ENCODE peak calls at places on chromosomes 6 and 20, in six cellular contexts. A is osteocyte, N is WTC11, G is body of pancreas, M is neural crest cell, X is endodermal cell. K is an unnamed sample.

GRCh38 chr6:27280540-27281000 is 31.5 kb downstream of the POM121L2 start:
- DNase-seq in G (no peak), N (no peak), X (peak; percentile 70), A (no peak), M (no peak), K (no peak)

GRCh38 chr6:21742238-21742660 is 148.7 kb downstream of the SOX4 start:
- DNase-seq in G (no peak), X (no peak), A (no peak), N (no peak), M (no peak), K (peak; percentile 48)

GRCh38 chr6:168675375-168675774 is 234.4 kb downstream of the SMOC2 start:
- DNase-seq in N (no peak), M (no peak), G (no peak), A (no peak), X (no peak), K (no peak)

GRCh38 chr6:84055646-84056045 is 22.1 kb downstream of the MRAP2 start:
- DNase-seq in A (no peak), N (no peak), G (no peak), X (no peak), M (no peak), K (no peak)

GRCh38 chr6:136123464-136123863 is 126.6 kb downstream of the MTFR2 start:
- DNase-seq in N (no peak), G (no peak), M (no peak), X (no peak), A (no peak), K (peak; percentile 18)

GRCh38 chr6:135329851-135330803 is 149.0 kb downstream of the MYB start:
- DNase-seq in N (no peak), X (no peak), A (no peak), M (no peak), G (no peak), K (no peak)

GRCh38 chr6:111632468-111633247 is 27.0 kb upstream of the TRAF3IP2 start:
- DNase-seq in G (no peak), M (no peak), X (no peak), A (no peak), N (no peak), K (no peak)

GRCh38 chr20:46939031-46939430 is 44.4 kb downstream of the EYA2 start:
- DNase-seq in A (no peak), M (no peak), G (no peak), X (peak; percentile 78), N (peak; percentile 25), K (no peak)

GRCh38 chr20:5770240-5770986 is 20.2 kb downstream of the SHLD1 start:
- DNase-seq in N (no peak), G (no peak), A (no peak), M (no peak), X (no peak), K (no peak)

GRCh38 chr20:38812182-38812581 is 6.7 kb downstream of the PPP1R16B start:
- DNase-seq in N (no peak), X (no peak), G (no peak), A (no peak), M (no peak), K (no peak)

GRCh38 chr6:75396005-75396800 is 97.4 kb downstream of the FILIP1 start:
- DNase-seq in M (no peak), A (no peak), N (no peak), G (no peak), X (no peak), K (no peak)

GRCh38 chr6:15476631-15477380 is 186.0 kb downstream of the DTNBP1 start:
- DNase-seq in G (no peak), X (peak; percentile 32), M (no peak), A (no peak), N (no peak), K (peak; percentile 45)

GRCh38 chr20:45445805-45446562 is 23.6 kb upstream of the WFDC2 start:
- DNase-seq in M (peak; percentile 66), X (peak; percentile 90), N (peak; percentile 74), G (no peak), A (no peak), K (no peak)

DNA sequence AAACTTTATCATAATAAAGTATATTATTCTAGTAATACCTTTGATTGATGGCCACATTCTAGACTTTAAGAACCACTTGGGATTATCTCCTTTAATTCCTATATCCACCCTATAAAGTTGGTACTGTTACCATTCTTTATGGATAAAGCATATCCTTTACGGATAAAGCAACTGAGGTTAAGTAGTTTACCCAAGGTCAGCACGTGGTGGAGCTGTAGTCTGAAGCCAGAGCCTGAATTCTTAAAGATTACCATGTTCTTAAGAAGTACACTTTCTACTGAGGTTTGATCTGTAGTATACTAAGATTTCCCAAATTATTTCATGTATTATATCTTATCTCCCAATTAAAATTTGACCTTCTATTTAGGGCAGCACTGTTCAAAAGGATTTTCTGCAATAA is 3.0 kb upstream of the NCOA7 start:
- DNase-seq in X (no peak), M (no peak), A (no peak), G (no peak), N (no peak), K (no peak)
- TF ChIP-seq CTCF in X (peak; percentile 53), M (peak; percentile 18), A (peak; percentile 40), G (no peak), N (no peak), K (peak; percentile 41)

GRCh38 chr20:54633903-54634302 is 158.5 kb downstream of the DOK5 start:
- DNase-seq in N (no peak), M (no peak), G (no peak), A (no peak), X (no peak), K (no peak)
- TF ChIP-seq CTCF in N (no peak), M (no peak), G (no peak), A (no peak), X (no peak), K (no peak)

GRCh38 chr6:113959235-113959634 is 11.7 kb downstream of the HDAC2 start:
- DNase-seq in M (no peak), X (no peak), A (no peak), G (no peak), N (no peak), K (no peak)

GRCh38 chr6:113960795-113961194 is 10.2 kb downstream of the HDAC2 start:
- DNase-seq in X (no peak), N (no peak), G (no peak), A (no peak), M (no peak), K (no peak)
- TF ChIP-seq CTCF in X (no peak), N (no peak), G (no peak), A (no peak), M (no peak), K (no peak)

DNA sequence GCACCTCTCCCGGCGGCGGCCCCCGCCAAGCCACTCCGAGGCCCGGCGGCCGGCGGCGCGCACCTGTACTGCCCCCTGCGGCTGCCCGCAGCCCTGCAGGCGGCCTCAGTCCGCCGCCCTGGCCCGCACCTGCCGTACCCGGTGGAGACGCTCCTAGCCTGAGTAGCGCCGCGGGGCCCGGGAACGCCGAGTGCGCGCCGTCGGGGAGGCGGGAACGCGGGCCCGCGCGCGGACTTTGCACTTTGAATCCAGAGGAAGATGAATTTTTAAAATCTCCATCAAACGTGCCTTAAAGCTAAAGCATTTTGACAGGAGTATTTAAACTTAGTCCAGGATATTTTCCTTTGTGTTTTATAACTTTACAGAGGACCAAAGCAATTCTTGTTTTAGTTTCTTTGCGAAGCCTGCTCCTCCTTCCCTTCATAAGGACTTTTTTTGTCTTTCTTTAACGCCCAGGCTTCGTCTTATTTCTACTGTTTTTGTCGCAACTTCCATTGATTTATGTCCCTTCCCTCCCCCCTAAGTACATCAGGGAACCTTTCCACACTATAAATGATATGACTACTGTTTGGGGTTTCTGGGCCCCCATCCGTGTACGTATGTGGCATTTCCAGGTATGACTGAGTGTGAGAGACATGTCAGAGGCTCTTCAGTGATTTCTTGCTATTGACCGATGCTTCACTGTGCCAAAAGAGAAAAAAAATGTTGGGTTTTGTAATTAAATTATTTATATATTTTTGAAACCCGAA is 2.0 kb downstream of the FOXQ1 start:
- DNase-seq in A (no peak), M (no peak), G (peak; percentile 61), N (peak; percentile 75), X (peak; percentile 89), K (no peak)
- TF ChIP-seq CTCF in A (peak; percentile 40), M (peak; percentile 66), G (peak; percentile 70), N (peak; percentile 52), X (peak; percentile 78), K (peak; percentile 22)

DNA sequence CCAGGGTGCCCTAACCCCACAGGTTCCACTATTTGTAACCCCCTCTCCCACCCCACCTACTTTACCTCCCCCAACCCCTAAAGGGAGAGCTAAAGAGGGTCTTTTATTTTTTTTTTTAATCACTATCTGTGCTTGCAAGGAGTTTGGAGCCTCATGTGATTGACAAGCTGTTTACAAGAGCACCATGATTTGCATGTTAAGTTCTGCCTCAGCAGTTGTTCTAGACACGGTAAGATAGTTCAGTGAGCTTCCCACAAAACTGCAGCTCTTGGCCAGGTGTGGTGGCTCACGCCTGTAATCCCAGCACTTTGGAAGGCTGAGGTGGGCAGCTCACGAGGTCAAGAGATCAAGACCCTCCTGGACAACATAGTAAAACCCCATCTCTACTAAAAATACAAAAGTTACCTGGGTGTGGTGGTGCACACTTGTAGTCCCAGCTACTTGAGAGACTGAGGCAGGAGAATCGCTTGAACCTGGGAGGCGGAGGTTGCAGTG is 5.0 kb upstream of the PXDC1 start:
- DNase-seq in G (no peak), A (no peak), N (no peak), M (no peak), X (no peak), K (no peak)
- TF ChIP-seq CTCF in G (no peak), A (no peak), N (no peak), M (no peak), X (no peak), K (no peak)

DNA sequence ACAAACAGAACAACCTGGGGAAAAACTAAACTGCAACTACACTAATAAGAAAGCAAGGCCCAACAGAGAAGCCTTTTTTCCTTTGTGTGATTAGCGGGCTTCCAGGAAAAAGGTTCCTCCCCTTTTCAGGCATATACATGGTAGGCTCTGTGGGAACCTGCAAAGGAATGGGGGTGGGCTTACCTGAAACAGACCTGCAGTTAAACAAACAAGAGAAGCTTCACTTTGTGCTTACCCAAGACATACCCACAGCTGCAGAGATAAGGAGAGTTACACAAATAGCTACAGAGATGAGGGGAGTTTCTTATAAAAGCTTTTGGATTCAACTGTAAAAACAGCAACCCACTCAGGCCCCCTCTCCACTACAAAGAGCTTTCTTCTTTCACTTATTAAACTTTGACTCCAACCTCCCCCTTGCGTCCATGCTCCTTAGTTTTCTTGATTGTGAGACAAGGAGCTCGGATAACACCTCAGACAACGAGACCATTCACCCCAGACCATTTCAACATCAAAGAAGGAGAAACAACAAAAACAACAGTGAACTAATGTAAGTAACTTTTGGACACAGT is 30.9 kb downstream of the RNF146 start:
- DNase-seq in A (no peak), X (peak; percentile 83), G (no peak), M (no peak), N (no peak), K (no peak)
- TF ChIP-seq CTCF in A (no peak), X (no peak), G (no peak), M (no peak), N (no peak), K (no peak)